ENCODE peak calls at places on chromosomes 7 and 10, in eight cellular contexts. P is chondrocyte; N is fibroblast of lung; A is CD8-positive, alpha-beta T cell; F is cardiac fibroblast; D is NCI-H1092; H is breast epithelium; R is GM04504. Z is an unnamed sample.

GRCh38 chr7:88218836-88219605 is 817 bp downstream of the SRI start:
- DNase-seq in R (no peak), P (no peak), D (peak), F (peak), A (peak), H (peak), N (peak), Z (peak)

GRCh38 chr10:92108747-92109146 is 182.1 kb downstream of the CPEB3 start:
- DNase-seq in P (no peak), A (no peak), F (no peak), D (no peak), H (no peak), R (no peak), N (no peak), Z (no peak)

GRCh38 chr10:132374176-132374575 is 22.8 kb upstream of the PWWP2B start:
- DNase-seq in R (no peak), A (no peak), H (no peak), F (no peak), D (no peak), N (no peak), P (peak), Z (no peak)

GRCh38 chr10:75404335-75405200 is 3.0 kb upstream of the ZNF503 start:
- DNase-seq in H (peak), N (no peak), P (peak), A (no peak), F (no peak), R (no peak), D (no peak), Z (no peak)

GRCh38 chr10:75230600-75231038 is 5.1 kb downstream of the COMTD1 start:
- DNase-seq in N (peak), H (peak), P (no peak), R (peak), A (peak), D (peak), F (peak), Z (peak)

GRCh38 chr10:75238182-75239180 is 2.7 kb upstream of the COMTD1 start:
- DNase-seq in N (no peak), R (no peak), A (no peak), F (no peak), P (no peak), H (no peak), D (no peak), Z (no peak)

GRCh38 chr10:29140991-29141390 is 147.9 kb upstream of the LYZL1 start:
- DNase-seq in F (peak), P (no peak), R (peak), D (no peak), N (peak), A (no peak), H (no peak), Z (peak)

GRCh38 chr10:127293640-127294039 is 97.2 kb upstream of the INSYN2A start:
- DNase-seq in A (peak), N (no peak), P (no peak), D (no peak), R (no peak), H (no peak), F (no peak), Z (no peak)

GRCh38 chr10:89522463-89522862 is 12.9 kb downstream of the SLC16A12 start:
- DNase-seq in D (no peak), P (no peak), N (peak), F (peak), A (no peak), H (no peak), R (no peak), Z (no peak)

Z was measured in stromal cell of bone marrow.